ENCODE peak calls at places on chromosomes 11 and 22, in ten cellular contexts. Y is stomach, B is thoracic aorta, G is GM12878, C is A549, W is IMR-90, A is right cardiac atrium, F is cardiac muscle cell, M is breast epithelium, D is hepatocyte. K is an unnamed sample. For H3K9me3 and H3K4me1, the result is how much of the 10 kb centered on the place peaks cover.

GRCh38 chr11:76656087-76656531 is 14.4 kb downstream of the LRRC32 start:
- DNase-seq in F (no peak), D (no peak), M (peak), C (no peak), G (no peak), B (no peak), W (no peak), Y (no peak), A (peak), K (no peak)

GRCh38 chr22:27682438-27682837 is 119.1 kb downstream of the MN1 start:
- DNase-seq in M (no peak), B (no peak), W (no peak), D (no peak), G (no peak), F (peak), A (no peak), C (no peak), Y (no peak), K (no peak)

GRCh38 chr11:10625982-10626311 is 57.5 kb upstream of the LYVE1 start:
- DNase-seq in D (no peak), C (no peak), A (peak), M (no peak), W (no peak), Y (no peak), B (no peak), G (no peak), F (no peak), K (no peak)

GRCh38 chr11:111452817-111453607 is 59.2 kb downstream of the BTG4 start:
- DNase-seq in D (no peak), Y (no peak), F (no peak), G (no peak), C (no peak), W (no peak), A (no peak), M (no peak), B (no peak), K (no peak)

GRCh38 chr11:102966011-102966410 is 10.5 kb upstream of the MMP13 start:
- DNase-seq in M (no peak), C (no peak), A (no peak), W (no peak), D (no peak), G (no peak), B (no peak), Y (no peak), F (no peak), K (no peak)

GRCh38 chr11:11860103-11860979 is 18.6 kb downstream of the USP47 start:
- DNase-seq in W (peak), A (no peak), D (no peak), M (no peak), F (no peak), C (no peak), Y (no peak), B (no peak), G (no peak), K (no peak)

GRCh38 chr22:24455751-24456426 is 28.5 kb downstream of the ADORA2A start:
- DNase-seq in F (no peak), C (no peak), W (no peak), G (no peak), A (peak), B (no peak), D (no peak), Y (no peak), M (no peak), K (no peak)

GRCh38 chr11:110093407-110094297 is 460 bp downstream of the ZC3H12C start:
- DNase-seq in C (peak), Y (peak), B (no peak), M (peak), D (peak), G (no peak), F (peak), W (peak), A (peak), K (peak)

GRCh38 chr11:111414267-111414931 is 35.3 kb upstream of the POU2AF1 start:
- DNase-seq in A (no peak), D (no peak), M (no peak), B (no peak), G (peak), Y (no peak), F (no peak), C (no peak), W (no peak), K (no peak)

GRCh38 chr11:1228183-1228821 is 5.4 kb downstream of the MUC5B start:
- DNase-seq in Y (no peak), D (no peak), W (no peak), B (no peak), A (peak), F (no peak), G (no peak), C (no peak), M (no peak), K (no peak)

GRCh38 chr11:8207080-8208000 is 38.5 kb upstream of the RIC3 start:
- DNase-seq in W (peak), C (no peak), M (no peak), Y (peak), G (no peak), A (no peak), F (no peak), B (no peak), D (no peak), K (no peak)

GRCh38 chr22:48849963-48850657 is 977.6 kb downstream of the BRD1 start:
- DNase-seq in G (no peak), F (no peak), W (no peak), C (no peak), A (no peak), B (no peak), M (no peak), D (no peak), Y (no peak), K (no peak)
- H3K9me3 ChIP-seq in G (under half), F (under half), W (half or more), C (under half), A (under half), B (under half), M (under half), D (under half), Y (under half), K (under half)

DNA sequence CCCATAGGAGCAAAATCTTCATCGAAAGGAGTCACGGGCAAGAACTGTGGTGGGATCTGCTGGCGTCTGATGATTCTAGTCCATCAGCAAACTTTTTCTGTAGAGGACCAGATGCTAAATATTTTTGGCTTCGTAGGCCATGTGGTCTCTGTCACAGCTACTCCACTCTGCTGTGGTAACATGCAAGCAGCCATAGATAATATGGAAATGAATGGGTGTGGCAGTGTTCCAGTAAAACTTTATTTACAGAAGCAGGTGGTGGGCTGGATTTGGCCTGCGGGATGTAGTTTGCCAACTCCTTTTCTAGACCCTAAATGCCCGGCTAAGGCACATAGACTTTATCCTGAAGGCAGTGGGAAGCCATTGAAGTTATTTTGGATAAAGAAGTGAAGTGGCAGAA is 32.9 kb downstream of the BMAL1 start:
- DNase-seq in A (no peak), M (no peak), F (no peak), W (no peak), D (no peak), G (no peak), C (no peak), B (no peak), Y (no peak), K (no peak)
- H3K4me1 ChIP-seq in A (under half), M (under half), F (under half), W (under half), D (under half), G (under half), C (under half), B (under half), Y (under half), K (under half)

GRCh38 chr11:125301301-125301700 is 136.8 kb downstream of the PKNOX2 start:
- DNase-seq in G (no peak), M (no peak), C (no peak), W (no peak), A (no peak), D (no peak), F (no peak), Y (no peak), B (no peak), K (no peak)
- H3K4me3 ChIP-seq in G (no peak), M (no peak), C (no peak), W (no peak), A (no peak), D (no peak), F (no peak), Y (no peak), B (no peak), K (no peak)

DNA sequence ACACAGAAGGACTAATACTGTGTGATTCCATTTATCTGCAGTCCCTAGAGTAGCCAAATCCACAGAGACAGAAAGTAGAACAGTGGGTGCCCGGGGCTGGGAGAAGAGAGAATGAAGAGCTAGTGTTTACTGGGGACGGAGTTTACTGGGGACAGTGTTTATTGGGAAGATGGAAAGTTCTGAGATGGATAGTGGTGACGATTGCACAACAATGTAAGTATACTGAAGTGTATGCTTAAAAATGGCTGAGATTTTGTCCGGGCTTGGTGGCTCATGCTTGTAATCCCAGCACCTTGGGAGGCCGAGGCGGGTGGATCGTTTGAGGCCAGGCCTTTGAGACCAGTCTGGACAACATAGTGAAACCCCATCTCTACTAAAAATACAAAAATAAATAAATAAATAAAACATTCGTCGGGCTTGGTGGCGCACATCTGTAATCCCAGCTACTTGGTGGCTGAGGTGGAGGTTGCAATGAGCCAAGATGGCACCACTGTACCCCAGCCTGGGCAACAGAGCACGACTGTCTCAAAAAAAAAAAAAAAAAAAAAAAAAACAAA is 132.4 kb downstream of the CTTN start:
- DNase-seq in A (no peak), Y (no peak), M (no peak), D (no peak), G (no peak), F (no peak), B (no peak), C (no peak), W (no peak), K (no peak)
- H3K9me3 ChIP-seq in A (under half), Y (under half), M (under half), D (under half), G (under half), F (under half), B (under half), C (under half), W (under half), K (under half)

GRCh38 chr11:121429556-121429955 is 22.6 kb upstream of the SORL1 start:
- DNase-seq in F (no peak), Y (no peak), A (no peak), W (no peak), M (no peak), D (no peak), C (no peak), G (no peak), B (no peak), K (no peak)

GRCh38 chr11:121435132-121435531 is 17.0 kb upstream of the SORL1 start:
- DNase-seq in W (no peak), G (no peak), A (no peak), B (no peak), M (no peak), C (no peak), D (no peak), F (no peak), Y (no peak), K (no peak)

GRCh38 chr11:121435796-121436511 is 16.2 kb upstream of the SORL1 start:
- DNase-seq in Y (no peak), G (no peak), M (no peak), F (no peak), C (no peak), W (no peak), D (no peak), A (no peak), B (no peak), K (no peak)

GRCh38 chr11:121437018-121437685 is 15.0 kb upstream of the SORL1 start:
- DNase-seq in W (peak), F (no peak), B (no peak), Y (no peak), M (no peak), A (no peak), C (no peak), D (no peak), G (no peak), K (peak)

DNA sequence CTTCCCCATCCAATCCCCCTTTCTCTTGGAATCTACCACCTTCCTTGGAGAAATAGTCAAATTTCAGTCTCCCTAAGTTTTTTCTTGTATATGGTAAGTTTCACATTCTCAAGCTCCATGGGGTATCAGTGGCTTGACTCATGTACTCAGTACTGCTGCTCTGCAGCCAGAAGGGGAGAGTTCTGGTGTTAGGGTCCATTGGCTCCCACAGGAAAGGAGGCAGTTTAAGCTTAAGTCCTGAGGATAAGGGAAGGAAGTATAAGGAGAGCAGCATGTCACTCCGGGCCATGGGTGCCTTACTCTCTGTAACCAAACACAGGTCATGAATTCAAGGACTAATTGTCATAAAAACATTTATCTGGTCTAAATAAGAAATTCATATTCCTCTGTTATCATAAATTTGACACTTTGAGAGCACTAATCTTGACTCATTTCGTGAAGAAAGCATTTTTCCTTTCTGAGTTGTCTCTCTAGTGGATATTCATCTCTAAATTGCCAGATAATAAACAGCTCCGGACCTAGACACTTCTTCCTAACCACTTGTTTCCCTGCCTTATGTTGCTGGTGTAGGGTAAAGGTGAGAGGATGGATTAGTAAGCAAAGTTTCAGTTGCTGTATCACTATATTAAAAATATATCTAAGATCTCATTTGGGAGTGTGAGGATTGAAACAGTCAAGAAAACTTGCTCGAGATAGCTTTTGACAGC is 20.1 kb upstream of the SORL1 start:
- DNase-seq in F (no peak), C (no peak), W (no peak), G (no peak), B (no peak), M (no peak), A (no peak), D (no peak), Y (no peak), K (no peak)
- H3K4me1 ChIP-seq in F (under half), C (under half), W (under half), G (under half), B (under half), M (under half), A (under half), D (under half), Y (under half), K (under half)

DNA sequence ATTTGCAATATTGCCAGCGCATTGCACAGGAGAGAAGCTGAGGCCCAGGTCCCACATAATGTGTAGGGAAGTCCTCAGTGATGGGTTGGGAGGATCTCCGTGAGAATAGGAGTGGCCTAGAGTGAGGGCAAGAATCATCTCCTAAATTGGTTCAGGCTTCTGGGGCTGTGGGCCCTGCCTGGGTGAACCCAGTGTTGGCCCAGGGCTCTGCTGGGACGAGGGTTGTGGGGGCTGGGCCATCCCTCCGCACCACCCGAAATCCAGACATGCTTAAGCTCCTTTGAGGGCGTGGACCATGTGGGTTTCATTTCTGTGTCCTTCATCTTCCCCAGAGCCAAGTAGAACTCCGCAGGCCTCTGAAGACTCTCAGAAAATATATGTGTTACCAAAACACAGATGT is 3.7 kb downstream of the MICALL1 start:
- DNase-seq in F (no peak), Y (no peak), B (no peak), A (no peak), C (no peak), D (no peak), M (no peak), W (no peak), G (no peak), K (no peak)
- H3K4me3 ChIP-seq in F (no peak), Y (no peak), B (no peak), A (no peak), C (no peak), D (no peak), M (peak), W (no peak), G (no peak), K (no peak)